ENCODE peak calls at places on chromosomes 16 and 17, in nine cellular contexts. K, S, P, Z, X, W, F, M and E are unnamed samples.

GRCh38 chr17:21131090-21131616 is 4.4 kb downstream of the DHRS7B start:
- DNase-seq in K (no peak), S (no peak), P (no peak), Z (no peak), X (no peak), W (no peak), F (no peak), M (no peak), E (no peak)

GRCh38 chr17:6453279-6454024 is 9.2 kb downstream of the PIMREG start:
- DNase-seq in K (no peak), S (no peak), P (no peak), Z (no peak), X (no peak), W (no peak), F (no peak), M (no peak), E (peak; percentile 55)

GRCh38 chr17:56009795-56010715 is 143.2 kb upstream of the ANKFN1 start:
- DNase-seq in K (no peak), S (no peak), P (no peak), Z (no peak), X (peak; percentile 9), W (no peak), F (no peak), M (no peak), E (no peak)

GRCh38 chr16:12459401-12459791 is 344.3 kb downstream of the CPPED1 start:
- DNase-seq in K (no peak), S (peak; percentile 75), P (no peak), Z (no peak), X (no peak), W (peak; percentile 9), F (peak; percentile 67), M (peak; percentile 36), E (no peak)

GRCh38 chr17:43324205-43324893 is 74.4 kb upstream of the ARL4D start:
- DNase-seq in K (peak; percentile 35), S (no peak), P (no peak), Z (no peak), X (no peak), W (no peak), F (no peak), M (no peak), E (no peak)

GRCh38 chr16:69554495-69554894 is 11.3 kb upstream of the NFAT5 start:
- DNase-seq in K (no peak), S (no peak), P (no peak), Z (no peak), X (no peak), W (no peak), F (no peak), M (no peak), E (no peak)

GRCh38 chr17:35795007-35795870 is at the start of gene MMP28:
- DNase-seq in K (no peak), S (no peak), P (no peak), Z (no peak), X (no peak), W (peak; percentile 47), F (peak; percentile 62), M (peak; percentile 49), E (peak; percentile 86)

GRCh38 chr17:79026345-79027273 is 2.6 kb downstream of the C1QTNF1 start:
- DNase-seq in K (no peak), S (peak; percentile 70), P (no peak), Z (no peak), X (peak; percentile 68), W (no peak), F (peak; percentile 70), M (peak; percentile 63), E (peak; percentile 80)

GRCh38 chr17:36856169-36856568 is 81.1 kb upstream of the LHX1 start:
- DNase-seq in K (no peak), S (no peak), P (peak; percentile 86), Z (peak; percentile 16), X (no peak), W (no peak), F (no peak), M (no peak), E (no peak)

GRCh38 chr16:11955713-11956123 is 9.3 kb upstream of the TNFRSF17 start:
- DNase-seq in K (no peak), S (peak; percentile 43), P (peak; percentile 55), Z (no peak), X (peak; percentile 98), W (no peak), F (no peak), M (no peak), E (no peak)

GRCh38 chr16:69363281-69363717 is 11.7 kb upstream of the TMED6 start:
- DNase-seq in K (no peak), S (no peak), P (no peak), Z (no peak), X (no peak), W (no peak), F (no peak), M (no peak), E (no peak)

GRCh38 chr17:58504826-58505351 is 9.5 kb downstream of the MTMR4 start:
- DNase-seq in K (peak; percentile 68), S (peak; percentile 60), P (no peak), Z (no peak), X (no peak), W (no peak), F (no peak), M (no peak), E (no peak)

GRCh38 chr16:82992826-82993225 is 366.1 kb downstream of the CDH13 start:
- DNase-seq in K (no peak), S (no peak), P (no peak), Z (no peak), X (no peak), W (no peak), F (no peak), M (no peak), E (no peak)

GRCh38 chr16:82991941-82992675 is 365.3 kb downstream of the CDH13 start:
- DNase-seq in K (no peak), S (no peak), P (no peak), Z (no peak), X (no peak), W (no peak), F (no peak), M (no peak), E (no peak)

GRCh38 chr16:82993415-82993814 is 366.6 kb downstream of the CDH13 start:
- DNase-seq in K (no peak), S (no peak), P (no peak), Z (no peak), X (no peak), W (no peak), F (no peak), M (no peak), E (no peak)

GRCh38 chr16:82995286-82995926 is 368.6 kb downstream of the CDH13 start:
- DNase-seq in K (no peak), S (no peak), P (no peak), Z (no peak), X (no peak), W (no peak), F (no peak), M (no peak), E (no peak)

DNA sequence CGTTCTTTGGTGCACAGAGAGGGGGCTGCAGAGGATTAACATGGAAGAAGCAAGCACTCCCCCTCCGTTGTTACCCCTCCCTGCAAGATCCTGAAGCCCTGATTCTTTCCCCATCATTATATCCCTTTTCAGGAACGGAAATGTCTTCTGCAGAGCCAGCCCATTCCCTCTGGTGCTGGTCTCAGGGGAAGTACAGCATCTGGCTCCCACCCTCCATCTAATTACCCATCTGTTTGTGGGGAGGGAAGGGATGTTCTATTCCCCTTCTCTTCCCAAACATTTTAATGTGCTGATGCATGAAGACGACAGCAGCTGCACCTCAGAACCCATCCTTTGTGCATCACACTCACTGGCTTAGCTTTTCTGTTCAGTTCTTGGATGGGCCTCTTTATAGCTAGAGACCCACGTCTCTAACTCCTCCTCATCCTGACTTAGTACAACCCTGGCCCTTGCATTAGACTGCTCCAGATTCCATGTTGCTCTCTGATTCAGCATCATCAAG is 367.2 kb downstream of the CDH13 start:
- DNase-seq in K (no peak), S (no peak), P (no peak), Z (no peak), X (no peak), W (no peak), F (no peak), M (no peak), E (no peak)
- H3K27ac ChIP-seq in K (no peak overlapping the region), S (no peak overlapping the region), P (no peak overlapping the region), Z (no peak overlapping the region), X (no peak overlapping the region), W (no peak overlapping the region), F (no peak overlapping the region), M (no peak overlapping the region), E (no peak overlapping the region)

DNA sequence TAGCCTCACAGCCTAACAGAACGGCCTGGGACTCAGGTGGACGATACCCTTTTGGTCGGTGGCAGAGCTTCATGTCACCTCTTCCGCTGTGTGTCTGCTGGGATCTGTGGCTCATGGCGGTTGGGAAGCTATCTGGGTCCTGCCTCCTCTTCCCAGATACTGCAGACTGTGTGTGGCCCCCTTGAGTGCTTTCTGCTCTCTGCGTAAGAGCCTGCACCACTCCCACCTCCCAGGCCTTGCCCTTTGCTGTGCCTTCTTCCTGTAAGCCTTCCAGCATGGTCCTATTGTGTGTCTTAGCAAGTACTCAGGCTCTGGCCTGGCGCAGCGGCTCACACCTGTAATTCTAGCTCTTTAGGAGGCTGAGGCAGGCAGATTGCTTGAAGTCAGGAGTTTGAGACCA is 17.5 kb upstream of the ADCY7 start:
- DNase-seq in K (no peak), S (no peak), P (no peak), Z (no peak), X (no peak), W (no peak), F (peak; percentile 46), M (no peak), E (no peak)
- H3K4me1 ChIP-seq in K (no peaks in the 10 kb centered on the region), S (peaks cover 19% of the 10 kb centered on the region), P (peaks cover 21% of the 10 kb centered on the region), Z (peaks cover 10% of the 10 kb centered on the region), X (peaks cover 14% of the 10 kb centered on the region), W (peaks cover 14% of the 10 kb centered on the region), F (peaks cover 5% of the 10 kb centered on the region), M (peaks cover 20% of the 10 kb centered on the region), E (no peaks in the 10 kb centered on the region)

GRCh38 chr16:48261569-48261968 is 14.2 kb upstream of the ABCC11 start:
- DNase-seq in K (no peak), S (no peak), P (no peak), Z (no peak), X (no peak), W (no peak), F (no peak), M (no peak), E (no peak)
- H3K27ac ChIP-seq in K (no peak overlapping the region), S (no peak overlapping the region), P (no peak overlapping the region), Z (no peak overlapping the region), X (no peak overlapping the region), W (no peak overlapping the region), F (no peak overlapping the region), M (no peak overlapping the region), E (no peak overlapping the region)

GRCh38 chr16:24970708-24971107 is 44.5 kb downstream of the ARHGAP17 start:
- DNase-seq in K (no peak), S (no peak), P (no peak), Z (no peak), X (no peak), W (no peak), F (no peak), M (no peak), E (no peak)
- H3K4me1 ChIP-seq in K (peaks cover 32% of the 10 kb centered on the region), S (no peaks in the 10 kb centered on the region), P (no peaks in the 10 kb centered on the region), Z (no peaks in the 10 kb centered on the region), X (peaks cover 5% of the 10 kb centered on the region), W (peaks cover 27% of the 10 kb centered on the region), F (peaks cover 28% of the 10 kb centered on the region), M (peaks cover 73% of the 10 kb centered on the region), E (no peaks in the 10 kb centered on the region)